ENCODE peak calls at places on chromosomes 5 and 9, in seven cellular contexts. O, V, A, X, Y, R and D are unnamed samples.

GRCh38 chr5:170306381-170306790 is 8.8 kb upstream of the LCP2 start:
- DNase-seq in O (peak), V (no peak), A (peak), X (peak), Y (no peak), R (no peak), D (peak)

GRCh38 chr5:171492781-171493180 is 73.3 kb downstream of the FGF18 start:
- DNase-seq in O (peak), V (peak), A (no peak), X (no peak), Y (no peak), R (no peak), D (peak)

GRCh38 chr9:101479337-101480045 is 43.9 kb upstream of the ALDOB start:
- DNase-seq in O (no peak), V (peak), A (no peak), X (peak), Y (peak), R (no peak), D (no peak)

GRCh38 chr9:135501261-135502167 is 1.0 kb downstream of the MRPS2 start:
- DNase-seq in O (no peak), V (no peak), A (no peak), X (peak), Y (no peak), R (peak), D (no peak)

GRCh38 chr5:172932313-172933017 is 26.8 kb upstream of the RPL26L1 start:
- DNase-seq in O (peak), V (peak), A (no peak), X (peak), Y (peak), R (peak), D (no peak)

GRCh38 chr5:18238321-18238720 is 604.1 kb downstream of the TAF11L14 start:
- DNase-seq in O (no peak), V (no peak), A (no peak), X (no peak), Y (no peak), R (no peak), D (no peak)

GRCh38 chr5:125700380-125700856 is 722.8 kb upstream of the GRAMD2B start:
- DNase-seq in O (peak), V (no peak), A (no peak), X (no peak), Y (peak), R (no peak), D (no peak)

GRCh38 chr9:130138791-130139190 is 33.4 kb upstream of the NCS1 start:
- DNase-seq in O (no peak), V (no peak), A (peak), X (peak), Y (no peak), R (no peak), D (peak)

GRCh38 chr9:111533099-111533785 is 8.3 kb downstream of the ZNF483 start:
- DNase-seq in O (no peak), V (no peak), A (peak), X (no peak), Y (no peak), R (no peak), D (no peak)

GRCh38 chr5:140106101-140106500 is 7.8 kb upstream of the PURA start:
- DNase-seq in O (no peak), V (no peak), A (no peak), X (no peak), Y (no peak), R (no peak), D (no peak)

GRCh38 chr5:147234825-147235635 is at the start of gene STK32A:
- DNase-seq in O (peak), V (peak), A (no peak), X (peak), Y (peak), R (no peak), D (no peak)

GRCh38 chr5:82156876-82157275 is 121.3 kb downstream of the RPS23 start:
- DNase-seq in O (no peak), V (peak), A (no peak), X (no peak), Y (no peak), R (no peak), D (no peak)

DNA sequence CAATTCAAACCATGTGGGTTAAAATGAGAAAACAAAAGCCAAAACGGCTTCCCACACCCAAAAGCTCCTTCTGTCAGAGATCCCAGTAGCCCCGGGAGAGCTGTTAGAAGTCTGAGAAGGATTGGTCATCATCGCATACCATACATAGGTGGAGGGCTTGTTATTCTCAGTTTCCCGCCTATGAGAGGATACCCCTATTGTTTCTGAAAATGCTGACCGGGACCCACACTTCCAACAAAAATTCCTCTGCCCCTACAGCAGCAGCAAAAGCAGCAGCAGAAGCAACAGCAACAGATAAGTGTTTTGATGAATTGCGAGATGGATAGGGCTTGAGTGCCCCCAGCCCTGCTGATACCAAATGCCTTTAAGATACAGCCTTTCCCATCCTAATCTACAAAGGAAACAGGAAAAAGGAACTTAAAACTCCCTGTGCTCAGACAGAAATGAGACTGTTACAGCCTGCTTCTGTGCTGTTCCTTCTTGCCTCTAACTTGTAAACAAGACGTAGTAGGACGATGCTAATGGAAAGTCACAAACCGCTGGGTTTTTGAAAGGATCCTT is at the start of gene TEK:
- DNase-seq in O (no peak), V (peak), A (no peak), X (no peak), Y (no peak), R (no peak), D (no peak)
- TF ChIP-seq CTCF in O (no peak), V (no peak), A (no peak), X (no peak), Y (no peak), R (no peak), D (no peak)

GRCh38 chr5:53367727-53368126 is 112.7 kb upstream of the FST start:
- DNase-seq in O (no peak), V (no peak), A (no peak), X (no peak), Y (no peak), R (no peak), D (no peak)
- TF ChIP-seq CTCF in O (no peak), V (no peak), A (no peak), X (no peak), Y (no peak), R (no peak), D (no peak)

GRCh38 chr9:114434878-114435311 is 47.1 kb upstream of the AKNA start:
- DNase-seq in O (no peak), V (peak), A (no peak), X (peak), Y (peak), R (peak), D (no peak)
- TF ChIP-seq CTCF in O (no peak), V (peak), A (peak), X (peak), Y (peak), R (peak), D (peak)

GRCh38 chr9:132556701-132557100 is 25.7 kb upstream of the BARHL1 start:
- DNase-seq in O (no peak), V (no peak), A (no peak), X (no peak), Y (no peak), R (no peak), D (no peak)

GRCh38 chr9:132556226-132556625 is 26.2 kb upstream of the BARHL1 start:
- DNase-seq in O (no peak), V (no peak), A (no peak), X (no peak), Y (no peak), R (no peak), D (no peak)

GRCh38 chr9:132555528-132555927 is 26.9 kb upstream of the BARHL1 start:
- DNase-seq in O (no peak), V (no peak), A (no peak), X (no peak), Y (no peak), R (no peak), D (no peak)

GRCh38 chr9:132557159-132557558 is 25.2 kb upstream of the BARHL1 start:
- DNase-seq in O (no peak), V (no peak), A (no peak), X (no peak), Y (no peak), R (no peak), D (no peak)

DNA sequence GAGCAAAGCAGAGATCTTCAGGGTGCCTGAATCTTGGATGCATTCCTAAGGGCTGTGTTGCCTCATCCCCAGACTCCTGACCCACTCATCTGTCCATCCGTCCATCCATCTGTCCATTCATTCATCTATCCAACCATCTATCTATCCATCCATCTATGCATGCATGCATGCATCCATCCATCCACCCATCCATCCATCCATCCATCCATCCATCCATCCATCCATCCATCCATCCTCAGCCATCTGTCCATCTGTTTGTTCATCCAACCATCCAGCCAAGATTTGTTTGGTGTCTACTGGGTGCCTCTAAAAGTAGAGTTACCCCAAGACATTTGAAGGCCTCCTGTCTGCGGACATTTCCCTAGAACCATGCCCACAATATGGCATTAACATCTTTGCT is 27.7 kb upstream of the BARHL1 start:
- DNase-seq in O (no peak), V (no peak), A (no peak), X (no peak), Y (no peak), R (no peak), D (no peak)
- TF ChIP-seq CTCF in O (no peak), V (no peak), A (no peak), X (no peak), Y (no peak), R (no peak), D (no peak)

DNA sequence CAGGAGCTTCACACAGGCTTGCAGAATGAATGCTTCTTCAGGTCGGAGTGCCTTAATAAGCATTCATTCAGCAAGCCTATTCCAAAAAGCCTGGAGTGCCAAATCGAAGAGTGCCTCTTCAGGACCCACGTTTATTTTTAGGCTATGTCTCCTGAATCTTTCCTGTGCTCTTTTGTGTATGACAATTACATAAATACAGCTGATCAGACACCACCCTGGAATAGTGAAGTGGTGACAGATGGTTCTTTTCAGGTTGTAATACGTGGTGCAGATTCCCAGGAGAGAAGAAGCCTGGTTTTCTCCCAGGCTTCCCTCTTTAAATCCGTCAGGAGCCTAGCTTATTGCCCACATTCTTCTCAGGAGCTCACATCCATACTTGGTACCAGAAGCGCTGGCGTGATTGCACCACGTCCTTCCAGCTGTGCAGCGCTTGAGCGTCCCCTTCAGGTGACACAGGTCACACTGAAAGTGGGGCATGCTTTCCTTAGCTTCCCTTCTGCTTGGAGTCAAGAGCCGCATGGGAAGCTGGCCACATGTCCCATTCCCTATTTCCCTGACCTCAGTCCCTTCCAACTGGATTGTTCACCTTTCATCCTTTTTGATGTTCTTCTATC is 123.1 kb downstream of the ADCY2 start:
- DNase-seq in O (no peak), V (peak), A (no peak), X (no peak), Y (no peak), R (no peak), D (no peak)
- TF ChIP-seq CTCF in O (no peak), V (peak), A (no peak), X (no peak), Y (no peak), R (no peak), D (no peak)

DNA sequence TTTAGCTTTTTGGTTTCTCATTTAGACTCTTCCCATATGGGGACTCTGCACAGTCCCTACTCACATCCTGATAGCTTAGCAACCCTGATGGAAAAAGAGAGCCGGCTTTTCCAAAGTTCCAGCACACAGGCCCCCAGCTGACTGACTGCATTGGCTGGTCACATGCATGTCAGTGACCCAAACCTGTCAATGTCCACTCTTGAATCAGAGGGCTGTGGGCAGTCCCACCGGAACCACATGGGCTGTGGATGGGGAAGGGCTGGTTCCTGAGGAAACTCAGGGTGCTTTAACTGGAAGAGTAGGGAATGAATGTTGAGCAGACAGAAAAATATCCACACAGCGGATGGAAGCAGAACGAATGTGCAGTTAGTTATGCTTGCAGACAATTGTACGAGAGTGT is 136.6 kb downstream of the NSG2 start:
- DNase-seq in O (no peak), V (no peak), A (no peak), X (no peak), Y (no peak), R (no peak), D (no peak)
- TF ChIP-seq CTCF in O (no peak), V (no peak), A (no peak), X (no peak), Y (no peak), R (no peak), D (no peak)

GRCh38 chr9:3699868-3700267 is 174.1 kb upstream of the RFX3 start:
- DNase-seq in O (no peak), V (no peak), A (no peak), X (no peak), Y (no peak), R (no peak), D (no peak)
- TF ChIP-seq CTCF in O (no peak), V (no peak), A (no peak), X (no peak), Y (no peak), R (no peak), D (no peak)